ENCODE peak calls at places on chromosomes 3 and 15, in four cellular contexts. F is HepG2, D is GM12891, E is K562. A is an unnamed sample.

GRCh38 chr15:101056366-101057334 is 137.5 kb downstream of the LRRK1 start:
- DNase-seq in E (no peak), F (peak), D (no peak), A (no peak)

GRCh38 chr3:164459526-164460151 is 618.7 kb downstream of the SI start:
- DNase-seq in E (no peak), F (no peak), D (no peak), A (no peak)

GRCh38 chr3:9222956-9223639 is 26.3 kb downstream of the SRGAP3 start:
- DNase-seq in F (no peak), D (no peak), E (no peak), A (no peak)

GRCh38 chr3:160801386-160802118 is 45.5 kb downstream of the PPM1L start:
- DNase-seq in F (no peak), E (no peak), D (no peak), A (no peak)

GRCh38 chr3:183554377-183554776 is 1.1 kb downstream of the KLHL6 start:
- DNase-seq in D (no peak), F (no peak), E (no peak), A (no peak)

GRCh38 chr3:138234401-138235179 is 47.5 kb downstream of the ARMC8 start:
- DNase-seq in F (no peak), D (no peak), E (no peak), A (no peak)

GRCh38 chr3:197417451-197417850 is 119.0 kb upstream of the DLG1 start:
- DNase-seq in F (no peak), E (no peak), D (no peak), A (no peak)

GRCh38 chr3:25678581-25678980 is 13.9 kb upstream of the TOP2B start:
- DNase-seq in E (no peak), D (no peak), F (no peak), A (no peak)

GRCh38 chr15:50971542-50971941 is 63.1 kb downstream of the AP4E1 start:
- DNase-seq in F (no peak), E (no peak), D (no peak), A (no peak)

GRCh38 chr3:184133840-184134745 is 1.1 kb upstream of the EIF2B5 start:
- DNase-seq in E (peak), D (no peak), F (peak), A (peak)

GRCh38 chr3:65953301-65953812 is 85.4 kb downstream of the MAGI1 start:
- DNase-seq in D (no peak), F (peak), E (no peak), A (no peak)

GRCh38 chr3:38651153-38651789 is 1.8 kb upstream of the SCN5A start:
- DNase-seq in D (peak), E (peak), F (peak), A (peak)

GRCh38 chr15:66108483-66109270 is 144.9 kb downstream of the MEGF11 start:
- DNase-seq in F (no peak), E (no peak), D (no peak), A (no peak)

GRCh38 chr3:15023719-15024118 is 41.4 kb downstream of the MRPS25 start:
- DNase-seq in D (no peak), F (no peak), E (no peak), A (no peak)

GRCh38 chr15:47409038-47409437 is 308.3 kb upstream of the SEMA6D start:
- DNase-seq in D (no peak), E (no peak), F (no peak), A (no peak)

GRCh38 chr3:43882976-43883680 is 192.4 kb downstream of the ABHD5 start:
- DNase-seq in F (no peak), E (no peak), D (no peak), A (no peak)

GRCh38 chr3:38137615-38138346 is 680 bp upstream of the MYD88 start:
- DNase-seq in E (no peak), F (no peak), D (no peak), A (no peak)

GRCh38 chr15:98906712-98907083 is 100.9 kb downstream of the PGPEP1L start:
- DNase-seq in D (no peak), E (no peak), F (no peak), A (no peak)

GRCh38 chr15:58292761-58293175 is 139.0 kb upstream of the LIPC start:
- DNase-seq in E (no peak), F (no peak), D (no peak), A (no peak)

GRCh38 chr15:46676233-46677206 is 1040.8 kb upstream of the SEMA6D start:
- DNase-seq in D (no peak), F (no peak), E (no peak), A (no peak)

GRCh38 chr3:153165211-153165815 is 3.3 kb downstream of the RAP2B start:
- DNase-seq in E (no peak), F (no peak), D (no peak), A (no peak)

DNA sequence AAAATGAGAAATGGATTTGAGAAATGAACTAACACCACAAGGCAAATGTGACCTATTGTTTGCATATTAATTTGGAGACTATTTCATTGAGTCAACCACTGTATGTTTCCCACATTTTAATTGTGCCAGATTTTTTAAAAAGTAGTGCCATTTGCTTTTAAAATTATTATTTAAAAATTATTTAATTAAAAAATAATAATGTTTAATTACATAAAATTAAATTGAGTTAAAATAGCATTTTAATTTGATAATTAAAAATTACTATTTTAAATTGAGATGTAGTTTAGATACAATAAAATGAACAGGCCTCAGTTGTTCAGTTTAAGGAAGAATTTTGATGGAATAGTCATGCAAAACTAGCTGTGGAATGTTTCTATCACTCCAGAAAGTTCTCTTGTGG is 62.7 kb upstream of the GATM start:
- DNase-seq in E (no peak), D (no peak), F (no peak), A (no peak)
- TF ChIP-seq TAF1 in E (no peak), D (no peak), F (no peak), A (no peak)

GRCh38 chr15:74179101-74179841 is 5.8 kb downstream of the ISLR start:
- DNase-seq in D (no peak), E (no peak), F (no peak), A (no peak)
- TF ChIP-seq POLR2A in D (no peak), E (no peak), F (no peak), A (no peak)

DNA sequence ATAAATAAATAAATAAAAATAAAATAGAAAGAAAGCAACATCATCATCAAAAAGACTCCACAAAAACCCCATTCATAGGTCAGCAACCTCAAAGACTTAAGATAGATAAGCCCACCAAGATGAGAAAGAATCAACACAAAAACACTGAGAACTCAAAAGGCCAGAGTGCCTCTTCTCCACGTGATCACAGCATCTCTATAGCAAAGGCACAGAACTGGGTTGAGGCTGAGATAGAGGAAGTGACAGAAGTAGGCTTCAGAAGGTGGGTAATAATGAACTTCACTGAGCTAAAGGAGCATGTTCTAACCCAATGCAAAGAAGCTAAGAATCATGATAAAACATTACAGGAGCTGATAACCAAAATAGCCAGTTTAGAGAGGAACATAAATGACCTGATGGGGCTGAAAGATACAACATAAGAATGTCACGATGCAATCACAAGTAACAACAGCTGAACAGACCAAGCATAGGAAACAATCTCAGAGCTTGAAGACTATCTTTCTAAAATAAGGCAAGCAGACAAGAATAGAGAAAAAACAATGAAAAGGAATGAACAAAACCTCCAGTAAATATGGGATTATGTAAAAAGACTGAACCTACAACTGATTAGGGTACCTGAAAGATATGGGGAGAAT is 26.4 kb downstream of the GNB5 start:
- DNase-seq in E (no peak), F (no peak), D (no peak), A (no peak)
- TF ChIP-seq POLR2AphosphoS5 in E (no peak), F (no peak), D (no peak), A (no peak)

GRCh38 chr3:126508539-126508938 is 9.0 kb downstream of the UROC1 start:
- DNase-seq in F (no peak), E (no peak), D (no peak), A (no peak)

GRCh38 chr3:126511291-126511690 is 6.3 kb downstream of the UROC1 start:
- DNase-seq in F (no peak), E (no peak), D (no peak), A (no peak)

GRCh38 chr3:126509565-126510322 is 7.8 kb downstream of the UROC1 start:
- DNase-seq in F (no peak), D (no peak), E (no peak), A (no peak)

GRCh38 chr3:126512026-126512425 is 5.5 kb downstream of the UROC1 start:
- DNase-seq in E (no peak), D (no peak), F (no peak), A (no peak)

DNA sequence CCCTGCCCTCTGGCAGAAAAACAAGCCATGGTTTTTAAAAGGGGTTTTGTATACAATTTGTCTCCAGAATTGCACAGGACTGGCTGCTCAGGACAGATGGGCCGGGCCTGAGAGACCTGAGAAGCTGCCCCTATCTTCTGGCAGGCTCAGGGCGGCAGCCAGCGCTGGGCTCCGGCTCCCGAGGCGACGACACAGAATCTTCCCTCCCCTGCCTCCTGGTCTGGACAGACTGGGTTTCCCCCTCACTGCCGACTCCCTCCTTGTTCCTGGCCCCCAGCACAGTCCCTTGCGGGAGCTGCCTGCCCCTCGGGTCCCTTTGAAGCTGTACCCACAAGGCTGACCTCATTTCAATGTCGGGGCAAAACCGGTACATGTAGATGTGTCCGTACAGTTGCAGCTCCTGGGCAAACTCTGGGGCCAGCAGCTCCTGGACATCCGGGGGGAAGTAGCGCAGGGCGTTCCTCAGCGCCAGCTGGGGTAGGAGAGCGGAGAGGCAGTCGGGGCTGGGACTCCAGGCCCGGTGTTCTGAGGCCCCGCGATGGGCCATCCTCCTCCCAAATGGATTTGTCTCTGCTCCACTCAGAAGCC is 7.2 kb downstream of the UROC1 start:
- DNase-seq in D (no peak), F (no peak), E (no peak), A (no peak)
- TF ChIP-seq TAF1 in D (no peak), F (no peak), E (no peak), A (no peak)

GRCh38 chr15:39167114-39168058 is 413.5 kb upstream of the THBS1 start:
- DNase-seq in F (peak), E (no peak), D (no peak), A (no peak)

GRCh38 chr15:39173426-39173825 is 407.5 kb upstream of the THBS1 start:
- DNase-seq in D (no peak), E (no peak), F (no peak), A (no peak)

GRCh38 chr15:39174332-39174731 is 406.5 kb upstream of the THBS1 start:
- DNase-seq in F (no peak), D (no peak), E (no peak), A (no peak)

GRCh38 chr15:39172380-39173281 is 408.2 kb upstream of the THBS1 start:
- DNase-seq in E (no peak), D (no peak), F (peak), A (no peak)

DNA sequence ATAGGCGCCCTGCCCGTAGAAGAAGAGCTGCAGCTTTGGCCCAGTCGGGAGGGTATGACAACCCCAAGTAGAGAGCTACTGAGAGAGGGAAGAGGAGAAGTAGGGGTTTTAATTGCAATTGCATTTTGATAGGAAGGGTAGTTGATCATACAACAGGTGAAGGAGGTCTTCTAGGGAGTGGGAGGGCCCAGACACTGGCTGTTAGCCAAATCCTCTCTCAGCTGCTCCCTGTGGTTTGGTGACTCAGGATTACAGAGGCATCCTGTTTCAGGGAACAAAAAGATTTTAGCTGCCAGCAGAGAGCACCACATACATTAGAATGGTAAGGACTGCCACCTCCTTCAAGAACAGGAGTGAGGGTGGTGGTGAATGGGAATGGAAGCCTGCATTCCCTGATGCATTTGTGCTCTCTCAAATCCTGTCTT is 408.9 kb upstream of the THBS1 start:
- DNase-seq in E (peak), D (no peak), F (peak), A (no peak)
- TF ChIP-seq POLR2A in E (no peak), D (no peak), F (no peak), A (no peak)

A was measured in GM12892.